ENCODE peak calls at places on chromosomes 7 and 10, in five cellular contexts. Z, Q, V, H and Y are unnamed samples.

GRCh38 chr10:124318076-124318475 is 100.6 kb downstream of the OAT start:
- DNase-seq in Z (no peak), Q (no peak), V (no peak), H (no peak), Y (no peak)

GRCh38 chr10:34507217-34507616 is 307.9 kb downstream of the PARD3 start:
- DNase-seq in Z (no peak), Q (no peak), V (no peak), H (no peak), Y (no peak)

GRCh38 chr7:139004321-139005075 is 23.3 kb upstream of the KIAA1549 start:
- DNase-seq in Z (no peak), Q (no peak), V (no peak), H (no peak), Y (no peak)

GRCh38 chr7:27154901-27155815 is 1.3 kb downstream of the HOXA7 start:
- DNase-seq in Z (no peak), Q (no peak), V (no peak), H (no peak), Y (no peak)

GRCh38 chr7:56007167-56007652 is 42.8 kb downstream of the NIPSNAP2 start:
- DNase-seq in Z (no peak), Q (peak), V (no peak), H (peak), Y (no peak)

GRCh38 chr7:96313940-96314339 is 8.0 kb downstream of the SLC25A13 start:
- DNase-seq in Z (no peak), Q (no peak), V (no peak), H (no peak), Y (no peak)

GRCh38 chr7:44294325-44295069 is 30.9 kb downstream of the CAMK2B start:
- DNase-seq in Z (no peak), Q (no peak), V (no peak), H (no peak), Y (no peak)

GRCh38 chr10:74058071-74058470 is 60.2 kb downstream of the VCL start:
- DNase-seq in Z (no peak), Q (no peak), V (no peak), H (no peak), Y (no peak)

GRCh38 chr7:114988755-114989154 is 66.9 kb downstream of the MDFIC start:
- DNase-seq in Z (no peak), Q (peak), V (no peak), H (no peak), Y (no peak)

GRCh38 chr7:136134503-136134902 is 157.3 kb upstream of the MTPN start:
- DNase-seq in Z (no peak), Q (peak), V (no peak), H (no peak), Y (no peak)

GRCh38 chr7:102874166-102874829 is 38.5 kb upstream of the LRRC17 start:
- DNase-seq in Z (no peak), Q (peak), V (no peak), H (no peak), Y (no peak)

GRCh38 chr7:542935-543789 is 23.5 kb upstream of the PDGFA start:
- DNase-seq in Z (no peak), Q (peak), V (no peak), H (no peak), Y (no peak)

GRCh38 chr10:72503241-72503640 is 122.6 kb downstream of the MICU1 start:
- DNase-seq in Z (no peak), Q (peak), V (no peak), H (no peak), Y (no peak)

GRCh38 chr10:47009215-47009838 is 98.1 kb downstream of the PTPN20 start:
- DNase-seq in Z (no peak), Q (no peak), V (no peak), H (no peak), Y (no peak)

GRCh38 chr10:118584181-118584954 is 11.1 kb downstream of the PRLHR start:
- DNase-seq in Z (no peak), Q (peak), V (no peak), H (no peak), Y (no peak)

GRCh38 chr10:10792681-10793080 is 225.0 kb upstream of the CELF2 start:
- DNase-seq in Z (no peak), Q (peak), V (no peak), H (no peak), Y (no peak)

GRCh38 chr7:101378808-101379207 is 16.1 kb downstream of the COL26A1 start:
- DNase-seq in Z (no peak), Q (peak), V (no peak), H (no peak), Y (no peak)